ENCODE peak calls at places on chromosomes 2 and 18, in ten cellular contexts. L, M, P, H, X, O, A, R, T and G are unnamed samples. For H3K27me3, the result is how much of the 10 kb centered on the place peaks cover.

GRCh38 chr18:67525328-67526110 is 9.0 kb upstream of the DSEL start:
- DNase-seq in X (peak), T (no peak), O (no peak), R (peak), A (no peak), M (peak), H (peak), P (peak), L (peak), G (peak)

GRCh38 chr18:48805826-48806535 is 144.8 kb downstream of the SMAD7 start:
- DNase-seq in T (no peak), M (no peak), X (no peak), H (peak), R (no peak), A (no peak), L (no peak), O (no peak), P (peak), G (peak)

GRCh38 chr2:115568643-115569042 is 1126.2 kb downstream of the DPP10 start:
- DNase-seq in L (no peak), X (no peak), M (no peak), A (no peak), P (no peak), T (no peak), H (no peak), O (no peak), R (no peak), G (no peak)

GRCh38 chr18:3889121-3889520 is 439.1 kb downstream of the TGIF1 start:
- DNase-seq in X (no peak), H (no peak), T (no peak), P (no peak), A (no peak), O (no peak), M (no peak), R (no peak), L (no peak), G (no peak)

GRCh38 chr2:3635171-3636008 is 22.6 kb upstream of the ALLC start:
- DNase-seq in A (no peak), P (peak), L (no peak), O (peak), M (no peak), R (no peak), H (no peak), X (no peak), T (no peak), G (peak)

GRCh38 chr2:24887325-24887874 is 32.6 kb downstream of the ADCY3 start:
- DNase-seq in O (no peak), M (no peak), R (no peak), A (no peak), X (no peak), T (no peak), P (no peak), L (no peak), H (no peak), G (no peak)

GRCh38 chr2:28364611-28365010 is 28.0 kb upstream of the FOSL2 start:
- DNase-seq in A (no peak), M (no peak), O (peak), H (no peak), X (no peak), L (no peak), P (no peak), R (no peak), T (no peak), G (no peak)

GRCh38 chr2:83703598-83703997 is 755.5 kb downstream of the SUCLG1 start:
- DNase-seq in H (no peak), X (no peak), P (no peak), T (no peak), A (no peak), M (no peak), L (no peak), R (no peak), O (no peak), G (no peak)

GRCh38 chr18:41767960-41768359 is 187.1 kb upstream of the PIK3C3 start:
- DNase-seq in X (peak), H (peak), L (no peak), O (no peak), P (no peak), R (no peak), T (no peak), A (no peak), M (peak), G (no peak)

GRCh38 chr2:65291221-65292094 is 63.8 kb downstream of the ACTR2 start:
- DNase-seq in H (no peak), X (no peak), M (no peak), A (no peak), R (no peak), T (no peak), P (no peak), L (no peak), O (no peak), G (no peak)

GRCh38 chr2:95526360-95527341 is 42.1 kb upstream of the TRIM43B start:
- DNase-seq in L (peak), T (peak), P (peak), R (peak), A (peak), O (peak), X (peak), M (peak), H (peak), G (peak)
- H3K27ac ChIP-seq in L (peak), T (peak), P (peak), R (peak), A (no peak), O (peak), X (peak), M (no peak), H (peak), G (peak)

GRCh38 chr2:233919938-233920337 is 2.8 kb downstream of the TRPM8 start:
- DNase-seq in L (no peak), H (no peak), M (peak), O (no peak), T (no peak), P (no peak), X (no peak), A (no peak), R (no peak), G (no peak)

GRCh38 chr2:233919319-233919718 is 2.1 kb downstream of the TRPM8 start:
- DNase-seq in M (no peak), X (no peak), H (no peak), R (no peak), T (no peak), A (no peak), L (no peak), O (no peak), P (no peak), G (no peak)

GRCh38 chr2:233912799-233913423 is 4.3 kb upstream of the TRPM8 start:
- DNase-seq in H (peak), R (no peak), L (no peak), A (no peak), X (peak), M (peak), O (no peak), P (no peak), T (no peak), G (no peak)

GRCh38 chr2:233917146-233917545 is at the start of gene TRPM8:
- DNase-seq in A (no peak), H (no peak), T (no peak), L (no peak), R (no peak), P (no peak), X (no peak), M (no peak), O (no peak), G (no peak)

GRCh38 chr2:233915133-233915532 is 2.0 kb upstream of the TRPM8 start:
- DNase-seq in M (peak), P (no peak), O (no peak), R (no peak), A (no peak), H (no peak), X (peak), T (peak), L (no peak), G (no peak)
- TF ChIP-seq CTCF in M (peak), P (no peak), O (no peak), R (no peak), A (no peak), H (no peak), X (peak), T (peak), L (no peak), G (no peak)

GRCh38 chr18:47226660-47227059 is 24.8 kb downstream of the SKOR2 start:
- DNase-seq in O (no peak), M (no peak), R (no peak), L (no peak), P (no peak), X (no peak), A (no peak), T (no peak), H (no peak), G (no peak)
- H3K27me3 ChIP-seq in O (under half), M (half or more), R (under half), L (under half), P (under half), X (under half), A (under half), T (under half), H (under half), G (under half)

DNA sequence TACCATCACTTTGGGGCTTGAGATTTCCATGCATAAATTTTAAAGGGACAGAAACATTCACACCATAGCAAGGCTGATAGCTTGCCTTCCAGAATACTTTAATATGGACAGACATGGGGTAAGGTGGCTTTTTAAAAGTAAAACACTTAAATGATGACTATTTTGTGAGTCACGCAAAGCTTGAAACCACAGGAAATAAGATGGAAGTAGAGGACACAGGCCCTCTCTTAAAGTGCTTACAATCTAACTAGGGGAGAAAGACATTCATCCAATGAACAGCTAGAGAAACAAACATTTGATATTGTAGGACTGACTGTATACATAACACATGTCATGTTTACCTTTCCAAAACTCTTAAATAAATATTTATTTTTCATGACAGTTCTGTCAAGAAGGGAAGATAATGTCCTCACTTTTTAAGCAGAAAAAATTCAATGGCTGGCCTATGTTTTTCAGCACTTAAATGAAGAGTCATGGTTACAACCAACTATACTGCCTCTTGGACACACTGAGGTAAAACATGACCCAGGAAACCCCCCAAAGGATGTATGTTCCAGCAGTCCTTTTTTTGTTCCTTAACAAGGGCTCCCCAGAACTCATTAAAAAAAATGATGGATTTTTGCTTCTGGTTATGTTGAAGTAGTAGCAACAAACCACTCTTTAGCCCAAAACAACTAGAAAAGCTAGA is 120.0 kb upstream of the RBMS1 start:
- DNase-seq in H (no peak), X (no peak), T (no peak), A (no peak), O (no peak), L (no peak), M (peak), P (no peak), R (no peak), G (no peak)
- H3K27ac ChIP-seq in H (no peak), X (no peak), T (no peak), A (no peak), O (no peak), L (no peak), M (no peak), P (no peak), R (no peak), G (no peak)

DNA sequence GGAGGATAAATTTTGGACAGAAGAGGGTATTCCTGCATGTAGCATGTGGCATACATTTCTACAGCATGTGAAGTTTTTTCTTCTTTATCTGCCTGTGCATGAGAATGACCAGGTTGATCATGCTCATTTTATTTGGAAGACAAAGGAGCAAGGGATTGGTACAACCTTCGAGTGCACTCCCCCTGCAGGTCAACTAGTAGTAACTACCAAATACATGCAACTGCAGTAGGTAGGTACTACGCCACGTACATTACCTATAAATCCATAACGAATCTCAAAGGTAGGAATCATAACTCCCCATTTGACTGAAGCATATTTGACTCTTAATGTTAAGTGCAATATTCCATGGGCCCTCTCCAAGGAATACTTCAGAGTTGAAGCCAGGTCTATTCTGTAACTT is 763.9 kb downstream of the TSN start:
- DNase-seq in O (no peak), X (no peak), H (no peak), R (no peak), P (no peak), M (no peak), A (no peak), T (peak), L (no peak), G (no peak)
- TF ChIP-seq CTCF in O (no peak), X (peak), H (no peak), R (no peak), P (no peak), M (peak), A (no peak), T (peak), L (no peak), G (no peak)

DNA sequence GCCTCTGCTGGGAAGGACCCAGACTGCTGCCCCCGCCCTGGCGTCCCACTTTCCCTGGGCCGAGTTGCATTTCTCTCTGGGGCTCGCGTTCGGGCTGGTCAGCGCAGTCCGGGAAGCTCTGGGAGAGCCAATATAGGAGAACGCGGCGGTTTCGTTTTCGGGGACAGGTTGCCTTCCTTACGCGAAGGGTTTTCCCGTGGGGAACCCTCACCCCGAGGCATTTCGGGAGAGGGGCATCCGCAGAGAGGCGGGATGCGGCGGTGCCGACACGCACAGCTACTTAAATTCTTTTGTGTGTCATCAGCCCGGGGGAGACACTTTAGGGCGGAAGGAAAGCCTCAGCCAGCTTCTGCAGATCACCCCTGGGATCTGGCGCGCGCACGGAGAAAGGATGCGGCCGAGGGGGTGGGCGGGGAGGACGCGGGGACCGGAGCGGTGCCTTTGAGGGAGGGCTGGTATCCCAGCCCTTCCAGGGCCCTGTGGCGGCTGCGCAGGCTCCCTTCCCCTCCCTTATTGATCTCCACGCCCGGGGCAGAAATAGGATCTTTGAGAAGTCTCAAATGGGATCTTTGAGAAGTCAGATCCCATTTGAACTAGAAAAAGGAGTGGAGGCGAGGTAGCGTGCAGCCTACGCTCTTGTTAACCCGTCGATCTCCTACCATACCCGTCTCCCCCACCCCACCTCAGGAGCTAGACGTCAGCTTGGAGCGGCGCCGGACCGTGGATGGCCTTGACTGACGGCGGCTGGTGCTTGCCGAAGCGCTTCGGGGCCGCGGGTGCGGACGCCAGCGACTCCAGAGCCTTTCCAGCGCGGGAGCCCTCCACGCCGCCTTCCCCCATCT is 1.3 kb downstream of the GATA6 start:
- DNase-seq in H (peak), A (no peak), T (no peak), X (peak), P (no peak), O (peak), R (peak), M (peak), L (peak), G (no peak)
- H3K27me3 ChIP-seq in H (under half), A (under half), T (under half), X (under half), P (half or more), O (half or more), R (under half), M (under half), L (under half), G (under half)

GRCh38 chr2:43634604-43635306 is 2.3 kb upstream of the PLEKHH2 start:
- DNase-seq in O (no peak), R (no peak), L (no peak), X (no peak), P (no peak), T (no peak), H (no peak), A (no peak), M (peak), G (no peak)
- H3K27ac ChIP-seq in O (no peak), R (no peak), L (no peak), X (peak), P (peak), T (no peak), H (no peak), A (no peak), M (no peak), G (no peak)